ENCODE peak calls at places on chromosomes 3 and 15, in nine cellular contexts. One of them, this sample, is unnamed.

GRCh38 chr3:14319654-14320182 is 82.7 kb upstream of the SLC6A6 start:
- DNase-seq in AG20443: peak; percentile 64
- DNase-seq in activated gamma-delta T cell treated with Interleukin-2 at 50 U/mL for 16 hours: no peak
- DNase-seq in Calu3: peak; percentile 78
- DNase-seq in A673: peak; percentile 67
- DNase-seq in HTR-8/SVneo: peak; percentile 82
- DNase-seq in activated T-cell treated with anti-CD3 and anti-CD28 coated beads for 1 hour: no peak
- DNase-seq in cardiac septum: no peak
- DNase-seq in EL: peak; percentile 79
- DNase-seq in this sample: peak; percentile 88

GRCh38 chr15:57485869-57486268 is 105.8 kb upstream of the MYZAP start:
- DNase-seq in EL: peak; percentile 96
- DNase-seq in cardiac septum: no peak
- DNase-seq in HTR-8/SVneo: peak; percentile 85
- DNase-seq in activated T-cell treated with anti-CD3 and anti-CD28 coated beads for 1 hour: no peak
- DNase-seq in AG20443: peak; percentile 90
- DNase-seq in A673: no peak
- DNase-seq in activated gamma-delta T cell treated with Interleukin-2 at 50 U/mL for 16 hours: no peak
- DNase-seq in Calu3: peak; percentile 88
- DNase-seq in this sample: no peak

GRCh38 chr3:98778383-98778782 is 15.2 kb downstream of the ST3GAL6 start:
- DNase-seq in HTR-8/SVneo: no peak
- DNase-seq in activated gamma-delta T cell treated with Interleukin-2 at 50 U/mL for 16 hours: no peak
- DNase-seq in activated T-cell treated with anti-CD3 and anti-CD28 coated beads for 1 hour: no peak
- DNase-seq in A673: no peak
- DNase-seq in EL: peak; percentile 23
- DNase-seq in AG20443: no peak
- DNase-seq in cardiac septum: no peak
- DNase-seq in Calu3: no peak
- DNase-seq in this sample: no peak

GRCh38 chr3:122392868-122393844 is 9.2 kb downstream of the FAM162A start:
- DNase-seq in EL: peak; percentile 54
- DNase-seq in cardiac septum: no peak
- DNase-seq in AG20443: peak; percentile 60
- DNase-seq in activated T-cell treated with anti-CD3 and anti-CD28 coated beads for 1 hour: no peak
- DNase-seq in activated gamma-delta T cell treated with Interleukin-2 at 50 U/mL for 16 hours: no peak
- DNase-seq in A673: peak; percentile 75
- DNase-seq in Calu3: no peak
- DNase-seq in HTR-8/SVneo: peak; percentile 33
- DNase-seq in this sample: peak; percentile 68

GRCh38 chr15:33910741-33911140 is 57.6 kb upstream of the CHRM5 start:
- DNase-seq in HTR-8/SVneo: no peak
- DNase-seq in cardiac septum: no peak
- DNase-seq in AG20443: peak; percentile 43
- DNase-seq in activated T-cell treated with anti-CD3 and anti-CD28 coated beads for 1 hour: no peak
- DNase-seq in Calu3: no peak
- DNase-seq in EL: peak; percentile 53
- DNase-seq in activated gamma-delta T cell treated with Interleukin-2 at 50 U/mL for 16 hours: no peak
- DNase-seq in A673: no peak
- DNase-seq in this sample: no peak

GRCh38 chr15:25368855-25369254 is 70.0 kb downstream of the UBE3A start:
- DNase-seq in Calu3: no peak
- DNase-seq in HTR-8/SVneo: no peak
- DNase-seq in activated T-cell treated with anti-CD3 and anti-CD28 coated beads for 1 hour: no peak
- DNase-seq in activated gamma-delta T cell treated with Interleukin-2 at 50 U/mL for 16 hours: no peak
- DNase-seq in EL: peak; percentile 41
- DNase-seq in AG20443: no peak
- DNase-seq in cardiac septum: no peak
- DNase-seq in A673: no peak
- DNase-seq in this sample: no peak

GRCh38 chr3:52873433-52874159 is 23.8 kb downstream of the STIMATE start:
- DNase-seq in Calu3: no peak
- DNase-seq in cardiac septum: no peak
- DNase-seq in HTR-8/SVneo: no peak
- DNase-seq in activated T-cell treated with anti-CD3 and anti-CD28 coated beads for 1 hour: no peak
- DNase-seq in A673: no peak
- DNase-seq in AG20443: no peak
- DNase-seq in activated gamma-delta T cell treated with Interleukin-2 at 50 U/mL for 16 hours: no peak
- DNase-seq in EL: no peak
- DNase-seq in this sample: no peak

GRCh38 chr15:75801859-75802593 is 41.2 kb upstream of the UBE2Q2 start:
- DNase-seq in activated gamma-delta T cell treated with Interleukin-2 at 50 U/mL for 16 hours: peak; percentile 74
- DNase-seq in EL: peak; percentile 77
- DNase-seq in Calu3: peak; percentile 89
- DNase-seq in cardiac septum: peak; percentile 87
- DNase-seq in HTR-8/SVneo: peak; percentile 87
- DNase-seq in AG20443: peak; percentile 94
- DNase-seq in A673: peak; percentile 83
- DNase-seq in activated T-cell treated with anti-CD3 and anti-CD28 coated beads for 1 hour: peak; percentile 71
- DNase-seq in this sample: peak; percentile 81

GRCh38 chr3:52606373-52607085 is 70.1 kb downstream of the UQCC5 start:
- DNase-seq in AG20443: no peak
- DNase-seq in A673: no peak
- DNase-seq in activated gamma-delta T cell treated with Interleukin-2 at 50 U/mL for 16 hours: no peak
- DNase-seq in Calu3: peak; percentile 55
- DNase-seq in cardiac septum: no peak
- DNase-seq in activated T-cell treated with anti-CD3 and anti-CD28 coated beads for 1 hour: no peak
- DNase-seq in HTR-8/SVneo: no peak
- DNase-seq in EL: peak; percentile 2
- DNase-seq in this sample: no peak

GRCh38 chr15:77992356-77993222 is 84.9 kb downstream of the TBC1D2B start:
- DNase-seq in HTR-8/SVneo: no peak
- DNase-seq in A673: no peak
- DNase-seq in activated T-cell treated with anti-CD3 and anti-CD28 coated beads for 1 hour: no peak
- DNase-seq in AG20443: no peak
- DNase-seq in activated gamma-delta T cell treated with Interleukin-2 at 50 U/mL for 16 hours: no peak
- DNase-seq in cardiac septum: peak; percentile 31
- DNase-seq in EL: no peak
- DNase-seq in Calu3: no peak
- DNase-seq in this sample: no peak

GRCh38 chr3:113912551-113913246 is 35.1 kb upstream of the ZDHHC23 start:
- DNase-seq in Calu3: peak; percentile 39
- DNase-seq in activated gamma-delta T cell treated with Interleukin-2 at 50 U/mL for 16 hours: peak; percentile 15
- DNase-seq in activated T-cell treated with anti-CD3 and anti-CD28 coated beads for 1 hour: no peak
- DNase-seq in HTR-8/SVneo: peak; percentile 59
- DNase-seq in EL: peak; percentile 58
- DNase-seq in A673: peak; percentile 58
- DNase-seq in AG20443: peak; percentile 43
- DNase-seq in cardiac septum: no peak
- DNase-seq in this sample: peak; percentile 73

GRCh38 chr15:31261266-31262142 is 65.1 kb upstream of the KLF13 start:
- DNase-seq in AG20443: no peak
- DNase-seq in activated gamma-delta T cell treated with Interleukin-2 at 50 U/mL for 16 hours: no peak
- DNase-seq in cardiac septum: peak; percentile 53
- DNase-seq in Calu3: no peak
- DNase-seq in activated T-cell treated with anti-CD3 and anti-CD28 coated beads for 1 hour: no peak
- DNase-seq in EL: no peak
- DNase-seq in HTR-8/SVneo: no peak
- DNase-seq in A673: no peak
- DNase-seq in this sample: no peak

GRCh38 chr15:74768771-74769342 is 13.0 kb upstream of the CSK start:
- DNase-seq in activated T-cell treated with anti-CD3 and anti-CD28 coated beads for 1 hour: no peak
- DNase-seq in Calu3: peak; percentile 81
- DNase-seq in EL: peak; percentile 59
- DNase-seq in A673: peak; percentile 78
- DNase-seq in AG20443: peak; percentile 81
- DNase-seq in cardiac septum: peak; percentile 88
- DNase-seq in HTR-8/SVneo: peak; percentile 77
- DNase-seq in activated gamma-delta T cell treated with Interleukin-2 at 50 U/mL for 16 hours: peak; percentile 58
- DNase-seq in this sample: peak; percentile 74